ENCODE peak calls at places on chromosomes 12 and 14, in six cellular contexts. X is activated CD4-positive, alpha-beta T cell treated with anti-CD3 and anti-CD28 coated beads, Interleukin-2, amount 10 ng/mL, durations not matched to agents 7 days and 5 days; R is left ventricle myocardium inferior; Z is left colon; V is immature natural killer cell; U is H4. C is an unnamed sample.

GRCh38 chr14:104268725-104269436 is 130.5 kb downstream of the KIF26A start:
- DNase-seq in X (no peak), R (no peak), Z (no peak), V (no peak), U (no peak), C (no peak)

GRCh38 chr12:117404203-117404853 is 42.9 kb upstream of the NOS1 start:
- DNase-seq in X (no peak), R (no peak), Z (no peak), V (no peak), U (no peak), C (no peak)

GRCh38 chr12:113184098-113184899 is 979 bp downstream of the DDX54 start:
- DNase-seq in X (no peak), R (no peak), Z (no peak), V (no peak), U (no peak), C (no peak)

GRCh38 chr12:113820310-113820709 is 145.8 kb downstream of the RBM19 start:
- DNase-seq in X (no peak), R (no peak), Z (no peak), V (no peak), U (no peak), C (no peak)

GRCh38 chr12:121124402-121125109 is 8.1 kb upstream of the P2RX7 start:
- DNase-seq in X (no peak), R (no peak), Z (no peak), V (no peak), U (peak), C (no peak)

GRCh38 chr12:49200882-49201594 is 12.2 kb upstream of the TUBA1A start:
- DNase-seq in X (no peak), R (no peak), Z (no peak), V (peak), U (peak), C (no peak)

GRCh38 chr12:116361404-116362223 is 84.1 kb upstream of the MED13L start:
- DNase-seq in X (no peak), R (no peak), Z (peak), V (no peak), U (no peak), C (no peak)

GRCh38 chr12:43337571-43338497 is 214.2 kb downstream of the ADAMTS20 start:
- DNase-seq in X (no peak), R (no peak), Z (no peak), V (no peak), U (no peak), C (no peak)

GRCh38 chr14:21867541-21867940 is 193.9 kb upstream of the OR4E1 start:
- DNase-seq in X (no peak), R (no peak), Z (no peak), V (no peak), U (no peak), C (no peak)

GRCh38 chr12:30719060-30719459 is 23.4 kb upstream of the IPO8 start:
- DNase-seq in X (no peak), R (no peak), Z (no peak), V (no peak), U (peak), C (no peak)

GRCh38 chr14:21382886-21383847 is 652 bp downstream of the SUPT16H start:
- DNase-seq in X (peak), R (no peak), Z (peak), V (peak), U (peak), C (peak)

GRCh38 chr14:104119119-104119699 is 19.2 kb upstream of the KIF26A start:
- DNase-seq in X (no peak), R (peak), Z (peak), V (no peak), U (no peak), C (no peak)

GRCh38 chr12:119727600-119728436 is 59.9 kb downstream of the PRKAB1 start:
- DNase-seq in X (no peak), R (no peak), Z (no peak), V (no peak), U (no peak), C (no peak)

GRCh38 chr14:93780811-93781210 is 7.5 kb downstream of the PRIMA1 start:
- DNase-seq in X (no peak), R (no peak), Z (no peak), V (no peak), U (no peak), C (no peak)

GRCh38 chr12:109981311-109981710 is 14.9 kb downstream of the GIT2 start:
- DNase-seq in X (peak), R (no peak), Z (no peak), V (no peak), U (no peak), C (no peak)

GRCh38 chr12:92141585-92142244 is 3.9 kb downstream of the BTG1 start:
- DNase-seq in X (peak), R (no peak), Z (no peak), V (no peak), U (no peak), C (peak)

GRCh38 chr12:54958048-54958658 is 26.4 kb downstream of the TESPA1 start:
- DNase-seq in X (peak), R (no peak), Z (no peak), V (peak), U (peak), C (peak)

GRCh38 chr12:78403681-78404080 is 460.9 kb upstream of the SYT1 start:
- DNase-seq in X (no peak), R (no peak), Z (no peak), V (no peak), U (no peak), C (no peak)

GRCh38 chr12:126907900-126908764 is 1358.8 kb upstream of the TMEM132C start:
- DNase-seq in X (peak), R (no peak), Z (no peak), V (no peak), U (no peak), C (peak)

GRCh38 chr14:31261859-31262739 is 54.5 kb upstream of the HECTD1 start:
- DNase-seq in X (no peak), R (no peak), Z (no peak), V (no peak), U (no peak), C (no peak)

GRCh38 chr12:106889950-106890626 is 65.6 kb upstream of the TMEM263 start:
- DNase-seq in X (no peak), R (no peak), Z (no peak), V (no peak), U (no peak), C (no peak)

GRCh38 chr12:108063192-108063591 is 65.9 kb upstream of the WSCD2 start:
- DNase-seq in X (peak), R (no peak), Z (no peak), V (no peak), U (peak), C (no peak)

GRCh38 chr12:124018526-124018925 is 45.5 kb downstream of the ZNF664 start:
- DNase-seq in X (no peak), R (no peak), Z (no peak), V (no peak), U (no peak), C (no peak)

GRCh38 chr12:32901553-32901952 is 5.0 kb upstream of the PKP2 start:
- DNase-seq in X (no peak), R (no peak), Z (no peak), V (no peak), U (peak), C (no peak)

GRCh38 chr14:58752782-58753181 is 115.0 kb downstream of the DACT1 start:
- DNase-seq in X (no peak), R (peak), Z (peak), V (no peak), U (no peak), C (no peak)

GRCh38 chr12:118436986-118437385 is 60.6 kb downstream of the SUDS3 start:
- DNase-seq in X (no peak), R (no peak), Z (no peak), V (no peak), U (no peak), C (no peak)

GRCh38 chr12:49609875-49610154 is 4.4 kb upstream of the FAM186B start:
- DNase-seq in X (no peak), R (no peak), Z (no peak), V (no peak), U (peak), C (no peak)

GRCh38 chr14:76937181-76938091 is 91.1 kb downstream of the IRF2BPL start:
- DNase-seq in X (no peak), R (peak), Z (peak), V (no peak), U (peak), C (no peak)

GRCh38 chr12:41213648-41214047 is 25.5 kb downstream of the PDZRN4 start:
- DNase-seq in X (no peak), R (no peak), Z (no peak), V (no peak), U (no peak), C (no peak)

C was measured in CD4-positive, CD25-positive, alpha-beta regulatory T cell.